ENCODE peak calls at places on chromosomes 3 and 15, in nine cellular contexts. V, I, O, G, R, E, U, J and C are unnamed samples.
A peak's percentile ranks its signal among the peaks of the same experiment; 100 is the strongest.

GRCh38 chr15:79218588-79219200 is 63.8 kb upstream of the ANKRD34C start:
- DNase-seq in E (no peak), O (no peak), U (no peak), I (peak; percentile 64), G (no peak), J (no peak), V (peak; percentile 29), R (no peak), C (peak; percentile 9)

GRCh38 chr15:92383528-92384326 is 10.0 kb upstream of the ST8SIA2 start:
- DNase-seq in E (peak; percentile 79), V (peak; percentile 29), U (no peak), J (no peak), R (no peak), O (peak; percentile 66), I (no peak), G (peak; percentile 2), C (no peak)

GRCh38 chr3:52153389-52154096 is 680 bp downstream of the POC1A start:
- DNase-seq in U (no peak), R (no peak), V (peak; percentile 61), E (peak; percentile 55), G (no peak), O (no peak), J (peak; percentile 80), I (no peak), C (peak; percentile 19)

GRCh38 chr3:197306374-197307086 is 8.1 kb upstream of the DLG1 start:
- DNase-seq in E (no peak), O (no peak), U (no peak), V (peak; percentile 63), J (no peak), I (peak; percentile 55), R (no peak), G (no peak), C (peak; percentile 89)

GRCh38 chr15:85100186-85100937 is 118.7 kb downstream of the PDE8A start:
- DNase-seq in J (no peak), G (no peak), V (no peak), U (no peak), O (peak; percentile 63), R (no peak), E (no peak), I (no peak), C (no peak)

GRCh38 chr3:120793601-120794000 is 51.1 kb downstream of the GTF2E1 start:
- DNase-seq in G (no peak), U (no peak), O (no peak), E (no peak), V (no peak), R (no peak), J (no peak), I (no peak), C (no peak)

GRCh38 chr15:39429898-39430357 is 151.0 kb upstream of the THBS1 start:
- DNase-seq in R (no peak), O (no peak), V (peak; percentile 79), G (no peak), J (no peak), I (peak; percentile 72), U (no peak), E (no peak), C (peak; percentile 97)

GRCh38 chr15:31005660-31006059 is 14.2 kb upstream of the MTMR10 start:
- DNase-seq in I (no peak), E (no peak), U (no peak), V (no peak), J (no peak), R (no peak), O (no peak), G (no peak), C (no peak)

GRCh38 chr15:51726302-51727073 is 11.0 kb downstream of the LYSMD2 start:
- DNase-seq in I (peak; percentile 84), V (peak; percentile 84), O (peak; percentile 76), R (no peak), J (peak; percentile 33), U (no peak), G (peak; percentile 31), E (peak; percentile 78), C (peak; percentile 83)

GRCh38 chr3:168457973-168458539 is 362.3 kb upstream of the GOLIM4 start:
- DNase-seq in R (no peak), V (no peak), G (no peak), U (no peak), E (no peak), O (no peak), J (peak; percentile 91), I (no peak), C (no peak)

GRCh38 chr3:192867645-192868044 is 50.0 kb downstream of the MB21D2 start:
- DNase-seq in I (no peak), V (no peak), R (no peak), O (no peak), E (no peak), U (no peak), G (no peak), J (no peak), C (peak; percentile 54)

GRCh38 chr3:107450254-107450653 is 72.5 kb upstream of the BBX start:
- DNase-seq in E (no peak), J (no peak), O (no peak), G (no peak), U (no peak), R (no peak), I (no peak), V (no peak), C (no peak)

GRCh38 chr3:104291437-104291851 is 1075.3 kb upstream of the ALCAM start:
- DNase-seq in E (no peak), U (peak; percentile 8), V (peak; percentile 12), J (no peak), O (no peak), I (peak; percentile 10), R (no peak), G (no peak), C (peak; percentile 19)

GRCh38 chr3:175338775-175339535 is 479.8 kb downstream of the NAALADL2 start:
- DNase-seq in I (peak; percentile 16), E (no peak), R (no peak), O (no peak), V (peak; percentile 55), U (no peak), G (no peak), J (no peak), C (peak; percentile 76)

GRCh38 chr3:72830452-72831217 is 17.6 kb downstream of the SHQ1 start:
- DNase-seq in G (no peak), E (no peak), U (no peak), O (no peak), V (peak; percentile 22), R (no peak), J (no peak), I (no peak), C (peak; percentile 66)

GRCh38 chr3:87250009-87250408 is 22.9 kb downstream of the CHMP2B start:
- DNase-seq in U (no peak), E (no peak), O (no peak), R (no peak), G (no peak), V (no peak), J (no peak), I (no peak), C (no peak)